ENCODE peak calls at places on chromosomes 12 and 14, in five cellular contexts. R is sigmoid colon, L is ovary, S is IMR-90, Z is body of pancreas. I is an unnamed sample.

GRCh38 chr14:57464013-57464730 is 29.5 kb downstream of the CCDC198 start:
- DNase-seq in R (no peak), L (no peak), S (no peak), Z (no peak), I (no peak)

GRCh38 chr14:73787760-73788508 is 63.7 kb upstream of the PTGR2 start:
- DNase-seq in R (peak), L (no peak), S (peak), Z (no peak), I (no peak)

GRCh38 chr12:51323966-51324895 is at the start of gene BIN2:
- DNase-seq in R (no peak), L (no peak), S (no peak), Z (peak), I (no peak)

GRCh38 chr14:54975856-54976255 is 51.0 kb downstream of the WDHD1 start:
- DNase-seq in R (no peak), L (no peak), S (no peak), Z (no peak), I (no peak)

GRCh38 chr14:65117795-65118746 is 15.8 kb upstream of the MAX start:
- DNase-seq in R (no peak), L (peak), S (no peak), Z (peak), I (no peak)

GRCh38 chr14:60590907-60591510 is 58.3 kb downstream of the SIX1 start:
- DNase-seq in R (no peak), L (no peak), S (peak), Z (no peak), I (no peak)

GRCh38 chr12:79358716-79359341 is 331.9 kb downstream of the PAWR start:
- DNase-seq in R (no peak), L (no peak), S (no peak), Z (no peak), I (no peak)

GRCh38 chr14:90444077-90444696 is 47.4 kb downstream of the CALM1 start:
- DNase-seq in R (no peak), L (no peak), S (no peak), Z (peak), I (no peak)

GRCh38 chr12:27333311-27334009 is 824 bp downstream of the BMAL2 start:
- DNase-seq in R (peak), L (peak), S (no peak), Z (peak), I (no peak)
- TF ChIP-seq POLR2A in R (no peak), L (no peak), S (no peak), Z (no peak), I (no peak)

GRCh38 chr14:20662968-20663731 is 21.2 kb upstream of the RNASE4 start:
- DNase-seq in R (peak), L (peak), S (peak), Z (peak), I (no peak)

GRCh38 chr14:20668969-20669368 is 15.4 kb upstream of the RNASE4 start:
- DNase-seq in R (no peak), L (no peak), S (no peak), Z (no peak), I (no peak)

GRCh38 chr14:20671597-20672283 is 12.6 kb upstream of the RNASE4 start:
- DNase-seq in R (no peak), L (no peak), S (peak), Z (no peak), I (no peak)

GRCh38 chr14:20667957-20668356 is 16.4 kb upstream of the RNASE4 start:
- DNase-seq in R (no peak), L (no peak), S (no peak), Z (no peak), I (no peak)
- TF ChIP-seq POLR2A in R (no peak), L (no peak), S (no peak), Z (no peak), I (no peak)

GRCh38 chr14:21014761-21015190 is 10.1 kb downstream of the NDRG2 start:
- DNase-seq in R (peak), L (peak), S (peak), Z (peak), I (peak)

GRCh38 chr14:21017528-21018245 is 7.2 kb downstream of the NDRG2 start:
- DNase-seq in R (no peak), L (no peak), S (no peak), Z (no peak), I (no peak)

GRCh38 chr14:21016791-21017190 is 8.1 kb downstream of the NDRG2 start:
- DNase-seq in R (no peak), L (no peak), S (no peak), Z (no peak), I (no peak)

GRCh38 chr14:21018286-21018685 is 6.6 kb downstream of the NDRG2 start:
- DNase-seq in R (no peak), L (no peak), S (no peak), Z (no peak), I (no peak)

DNA sequence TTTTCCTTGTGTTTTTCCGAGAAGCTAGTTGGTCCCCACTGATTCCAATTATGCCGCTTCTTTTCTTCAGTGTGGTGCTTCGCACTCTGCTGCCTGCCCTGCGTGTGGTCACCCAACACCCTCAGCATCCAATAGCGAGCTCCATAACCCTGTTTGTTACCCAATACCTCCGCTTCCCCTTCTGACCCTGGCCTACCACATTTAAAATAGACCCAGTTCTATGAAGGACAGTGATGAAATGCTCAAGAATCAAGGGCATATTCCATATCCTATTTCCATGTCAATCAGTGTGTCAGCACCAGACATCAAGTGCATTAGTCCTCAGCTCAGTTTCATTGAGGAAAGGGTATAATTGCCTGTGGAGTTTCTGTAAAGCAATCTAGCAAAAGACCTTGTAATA is 9.5 kb downstream of the NDRG2 start:
- DNase-seq in R (no peak), L (no peak), S (no peak), Z (peak), I (no peak)
- TF ChIP-seq POLR2A in R (no peak), L (no peak), S (no peak), Z (no peak), I (no peak)

DNA sequence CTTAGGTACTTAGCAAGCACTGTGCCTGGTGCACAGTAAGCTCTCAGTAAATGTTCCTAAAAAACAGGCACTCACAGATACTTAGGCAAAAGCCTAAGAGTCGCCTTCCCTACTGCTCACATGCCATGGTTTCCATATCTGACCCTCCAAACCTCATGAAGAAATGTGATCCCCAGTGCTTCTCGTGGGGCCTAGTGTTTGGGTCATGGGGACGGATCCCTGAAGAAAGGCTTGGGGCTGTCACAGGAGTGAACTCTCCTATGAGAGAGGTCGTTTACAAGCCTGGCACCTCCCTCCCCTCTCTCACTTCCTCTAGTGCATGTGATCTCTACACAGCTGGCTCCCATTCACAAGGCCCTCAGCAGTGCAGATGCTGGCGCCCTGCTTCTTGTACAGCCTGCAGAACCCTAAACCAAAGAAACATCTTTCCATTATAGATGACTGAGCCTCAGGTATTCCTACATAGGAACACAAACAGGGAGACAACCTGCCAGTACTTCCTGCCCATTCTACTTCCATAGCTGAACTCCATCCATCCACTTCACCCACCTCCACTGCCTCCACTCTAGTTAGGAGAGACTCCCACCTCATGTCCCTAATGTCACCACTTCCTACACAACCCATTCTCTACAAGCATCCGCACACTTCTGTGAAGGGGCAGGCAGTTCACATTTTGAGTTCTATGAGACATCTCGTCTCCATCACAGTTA is 2.9 kb downstream of the SLC15A4 start:
- DNase-seq in R (peak), L (no peak), S (no peak), Z (peak), I (no peak)
- TF ChIP-seq POLR2A in R (no peak), L (no peak), S (no peak), Z (no peak), I (no peak)

DNA sequence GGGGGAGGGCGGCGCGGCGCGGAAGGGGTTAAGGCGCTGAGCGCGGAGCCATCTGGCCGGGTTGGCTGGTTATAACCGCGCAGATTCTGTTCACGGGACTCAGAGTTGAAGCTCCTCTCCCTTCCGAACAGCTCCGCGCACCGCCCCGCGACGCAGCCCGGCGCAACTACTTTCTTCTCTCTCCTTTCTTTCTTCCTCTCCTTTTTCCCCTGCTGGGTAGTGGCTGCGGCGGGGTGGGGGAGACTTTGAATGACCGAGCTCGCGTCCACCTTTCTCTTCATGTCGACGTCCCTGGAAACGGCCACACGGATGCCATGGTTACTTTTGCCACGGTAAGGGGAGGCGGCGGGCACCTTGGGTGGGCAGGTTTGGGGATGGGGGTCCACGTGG is at the start of gene NTF3:
- DNase-seq in R (no peak), L (peak), S (peak), Z (no peak), I (no peak)
- TF ChIP-seq POLR2A in R (no peak), L (peak), S (peak), Z (no peak), I (no peak)

DNA sequence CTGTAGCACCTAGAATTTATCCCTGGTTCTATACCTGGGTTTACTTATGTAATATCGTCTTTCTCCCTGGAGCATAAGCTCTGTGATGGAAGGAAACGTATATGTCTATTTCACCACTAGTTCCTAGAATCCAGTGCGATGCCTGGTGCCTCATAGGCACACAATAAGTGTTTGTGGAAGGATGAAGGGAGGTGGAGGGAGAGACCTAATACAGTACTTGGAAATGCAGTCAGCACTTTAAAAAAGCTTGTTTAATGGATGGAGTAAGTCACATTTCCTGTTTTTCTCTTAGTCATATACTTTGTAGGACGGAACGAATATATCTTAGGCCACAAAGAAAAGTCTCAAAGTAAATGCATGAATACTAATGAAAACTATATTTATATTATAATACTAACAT is 186.5 kb upstream of the HMGA2 start:
- DNase-seq in R (no peak), L (no peak), S (peak), Z (no peak), I (no peak)
- TF ChIP-seq POLR2A in R (no peak), L (no peak), S (no peak), Z (no peak), I (no peak)

DNA sequence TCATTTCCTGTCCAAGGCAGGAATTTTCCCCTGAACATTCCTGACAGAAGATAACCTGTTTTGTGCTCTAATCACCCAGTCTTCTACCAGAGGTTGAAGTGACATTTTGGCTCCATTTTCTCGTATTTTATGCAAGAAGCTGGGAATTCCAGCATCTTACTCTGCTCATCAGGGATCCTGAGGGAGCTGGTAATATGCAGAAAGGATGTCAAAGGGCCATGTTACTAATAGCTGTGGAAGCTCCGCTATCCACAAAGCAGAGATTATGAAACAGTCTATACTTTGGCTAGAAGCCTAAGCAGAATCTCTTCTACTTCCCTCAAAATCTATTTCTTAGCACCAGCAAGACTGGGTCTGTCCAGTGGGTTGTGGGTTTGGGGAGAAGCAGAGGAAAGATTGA is 613.0 kb downstream of the DIO2 start:
- DNase-seq in R (no peak), L (no peak), S (peak), Z (no peak), I (no peak)
- TF ChIP-seq POLR2A in R (no peak), L (no peak), S (no peak), Z (no peak), I (no peak)

GRCh38 chr12:124771462-124772361 is 92.0 kb downstream of the SCARB1 start:
- DNase-seq in R (peak), L (peak), S (peak), Z (peak), I (peak)
- TF ChIP-seq POLR2A in R (no peak), L (no peak), S (peak), Z (no peak), I (no peak)

DNA sequence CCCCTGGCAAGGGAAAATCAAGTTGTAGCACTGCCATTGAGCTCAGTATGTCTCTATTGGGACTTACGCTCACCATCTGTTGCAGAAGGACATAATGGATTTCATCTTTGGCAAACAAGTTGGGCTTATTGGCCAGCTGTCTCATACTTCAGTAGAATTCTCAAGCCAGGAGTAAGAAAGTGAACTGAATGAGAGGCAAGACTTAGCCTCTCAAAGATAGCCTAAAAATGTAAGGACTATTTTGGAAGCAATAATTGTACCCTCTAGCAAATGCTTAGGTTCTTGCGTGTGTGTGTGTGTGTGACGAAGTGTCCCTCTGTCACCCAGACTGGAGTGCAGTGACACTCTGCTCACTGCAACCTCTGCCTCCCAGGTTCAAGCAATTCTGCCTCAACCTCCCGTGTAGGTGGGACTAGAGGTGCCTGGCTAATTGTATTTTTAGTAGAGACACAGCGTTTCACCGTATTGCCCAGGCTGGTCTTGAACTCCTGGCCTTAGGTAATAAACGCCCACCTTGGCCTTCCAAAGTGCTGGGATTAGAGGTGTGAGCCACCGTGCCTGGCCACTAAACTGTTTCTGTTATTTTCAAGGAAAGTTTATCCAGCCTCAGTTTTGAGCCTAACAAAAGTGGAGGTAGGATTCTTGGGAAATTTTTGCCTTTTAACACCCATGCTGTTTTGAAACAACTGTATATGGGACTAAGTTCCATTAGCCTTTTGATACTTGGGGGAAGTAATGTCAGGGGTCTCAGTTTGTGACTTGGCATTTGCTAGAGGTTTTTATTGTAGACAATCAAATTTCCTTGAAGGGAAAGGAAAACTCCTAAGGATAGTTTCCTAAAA is 7.0 kb downstream of the HNRNPA1 start:
- DNase-seq in R (no peak), L (no peak), S (no peak), Z (no peak), I (no peak)
- TF ChIP-seq POLR2A in R (no peak), L (no peak), S (no peak), Z (no peak), I (no peak)